ENCODE peak calls at places on chromosome 4, in ten cellular contexts. One of them, this sample, is unnamed.

GRCh38 chr4:86706923-86707597 is 112.9 kb downstream of the PTPN13 start:
- DNase-seq in H54: no peak
- DNase-seq in AG08396: peak; percentile 11
- DNase-seq in stimulated activated CD4-positive, alpha-beta T cell treated with anti-CD3 and anti-CD28 coated beads, Interleukin-15, amount 100 ng/mL, for 1 hour: no peak
- DNase-seq in cardiac fibroblast: peak; percentile 4
- DNase-seq in omental fat pad: no peak
- DNase-seq in MCF 10A: peak; percentile 13
- DNase-seq in activated naive CD4-positive, alpha-beta T cell: no peak
- DNase-seq in GM18507: no peak
- DNase-seq in cerebellum: no peak
- DNase-seq in this sample: peak; percentile 45

GRCh38 chr4:82739292-82740190 is 59.1 kb downstream of the SCD5 start:
- DNase-seq in GM18507: peak; percentile 81
- DNase-seq in MCF 10A: peak; percentile 68
- DNase-seq in cerebellum: no peak
- DNase-seq in H54: peak; percentile 44
- DNase-seq in omental fat pad: peak; percentile 47
- DNase-seq in AG08396: peak; percentile 78
- DNase-seq in stimulated activated CD4-positive, alpha-beta T cell treated with anti-CD3 and anti-CD28 coated beads, Interleukin-15, amount 100 ng/mL, for 1 hour: no peak
- DNase-seq in cardiac fibroblast: peak; percentile 70
- DNase-seq in activated naive CD4-positive, alpha-beta T cell: peak; percentile 9
- DNase-seq in this sample: peak; percentile 38

GRCh38 chr4:80197132-80197573 is at the start of gene PRDM8:
- DNase-seq in H54: no peak
- DNase-seq in cerebellum: no peak
- DNase-seq in activated naive CD4-positive, alpha-beta T cell: no peak
- DNase-seq in GM18507: no peak
- DNase-seq in MCF 10A: no peak
- DNase-seq in AG08396: no peak
- DNase-seq in stimulated activated CD4-positive, alpha-beta T cell treated with anti-CD3 and anti-CD28 coated beads, Interleukin-15, amount 100 ng/mL, for 1 hour: no peak
- DNase-seq in omental fat pad: no peak
- DNase-seq in cardiac fibroblast: no peak
- DNase-seq in this sample: no peak

GRCh38 chr4:81466841-81467671 is 4.7 kb downstream of the RASGEF1B start:
- DNase-seq in MCF 10A: peak; percentile 82
- DNase-seq in cerebellum: peak; percentile 57
- DNase-seq in H54: no peak
- DNase-seq in GM18507: no peak
- DNase-seq in AG08396: peak; percentile 48
- DNase-seq in activated naive CD4-positive, alpha-beta T cell: peak; percentile 22
- DNase-seq in stimulated activated CD4-positive, alpha-beta T cell treated with anti-CD3 and anti-CD28 coated beads, Interleukin-15, amount 100 ng/mL, for 1 hour: peak; percentile 21
- DNase-seq in omental fat pad: peak; percentile 73
- DNase-seq in cardiac fibroblast: peak; percentile 81
- DNase-seq in this sample: peak; percentile 87

GRCh38 chr4:10887600-10887999 is 203.0 kb upstream of the CLNK start:
- DNase-seq in stimulated activated CD4-positive, alpha-beta T cell treated with anti-CD3 and anti-CD28 coated beads, Interleukin-15, amount 100 ng/mL, for 1 hour: no peak
- DNase-seq in H54: no peak
- DNase-seq in activated naive CD4-positive, alpha-beta T cell: no peak
- DNase-seq in cardiac fibroblast: no peak
- DNase-seq in omental fat pad: no peak
- DNase-seq in AG08396: no peak
- DNase-seq in MCF 10A: no peak
- DNase-seq in GM18507: no peak
- DNase-seq in cerebellum: no peak
- DNase-seq in this sample: no peak

GRCh38 chr4:77349796-77350195 is 192.8 kb downstream of the CCNG2 start:
- DNase-seq in GM18507: no peak
- DNase-seq in stimulated activated CD4-positive, alpha-beta T cell treated with anti-CD3 and anti-CD28 coated beads, Interleukin-15, amount 100 ng/mL, for 1 hour: no peak
- DNase-seq in omental fat pad: no peak
- DNase-seq in cerebellum: no peak
- DNase-seq in activated naive CD4-positive, alpha-beta T cell: no peak
- DNase-seq in AG08396: no peak
- DNase-seq in H54: no peak
- DNase-seq in MCF 10A: peak; percentile 33
- DNase-seq in cardiac fibroblast: peak; percentile 6
- DNase-seq in this sample: peak; percentile 14

GRCh38 chr4:102663073-102663472 is 97.7 kb downstream of the MANBA start:
- DNase-seq in stimulated activated CD4-positive, alpha-beta T cell treated with anti-CD3 and anti-CD28 coated beads, Interleukin-15, amount 100 ng/mL, for 1 hour: no peak
- DNase-seq in cerebellum: no peak
- DNase-seq in activated naive CD4-positive, alpha-beta T cell: no peak
- DNase-seq in GM18507: no peak
- DNase-seq in H54: no peak
- DNase-seq in cardiac fibroblast: peak; percentile 76
- DNase-seq in omental fat pad: no peak
- DNase-seq in MCF 10A: peak; percentile 42
- DNase-seq in AG08396: no peak
- DNase-seq in this sample: no peak

GRCh38 chr4:121791481-121791880 is 9.6 kb upstream of the EXOSC9 start:
- DNase-seq in AG08396: no peak
- DNase-seq in cardiac fibroblast: peak; percentile 60
- DNase-seq in cerebellum: no peak
- DNase-seq in activated naive CD4-positive, alpha-beta T cell: no peak
- DNase-seq in omental fat pad: no peak
- DNase-seq in stimulated activated CD4-positive, alpha-beta T cell treated with anti-CD3 and anti-CD28 coated beads, Interleukin-15, amount 100 ng/mL, for 1 hour: no peak
- DNase-seq in H54: no peak
- DNase-seq in MCF 10A: no peak
- DNase-seq in GM18507: no peak
- DNase-seq in this sample: no peak

GRCh38 chr4:89754531-89754930 is 82.4 kb downstream of the SNCA start:
- DNase-seq in MCF 10A: no peak
- DNase-seq in cardiac fibroblast: no peak
- DNase-seq in cerebellum: no peak
- DNase-seq in GM18507: no peak
- DNase-seq in stimulated activated CD4-positive, alpha-beta T cell treated with anti-CD3 and anti-CD28 coated beads, Interleukin-15, amount 100 ng/mL, for 1 hour: no peak
- DNase-seq in AG08396: no peak
- DNase-seq in H54: no peak
- DNase-seq in omental fat pad: no peak
- DNase-seq in activated naive CD4-positive, alpha-beta T cell: no peak
- DNase-seq in this sample: no peak

GRCh38 chr4:141497627-141498026 is 138.8 kb upstream of the IL15 start:
- DNase-seq in AG08396: no peak
- DNase-seq in H54: no peak
- DNase-seq in cardiac fibroblast: no peak
- DNase-seq in cerebellum: no peak
- DNase-seq in omental fat pad: no peak
- DNase-seq in activated naive CD4-positive, alpha-beta T cell: no peak
- DNase-seq in MCF 10A: peak; percentile 4
- DNase-seq in GM18507: no peak
- DNase-seq in stimulated activated CD4-positive, alpha-beta T cell treated with anti-CD3 and anti-CD28 coated beads, Interleukin-15, amount 100 ng/mL, for 1 hour: no peak
- DNase-seq in this sample: no peak

GRCh38 chr4:187304131-187304530 is 580.5 kb upstream of the FAT1 start:
- DNase-seq in stimulated activated CD4-positive, alpha-beta T cell treated with anti-CD3 and anti-CD28 coated beads, Interleukin-15, amount 100 ng/mL, for 1 hour: no peak
- DNase-seq in H54: no peak
- DNase-seq in cardiac fibroblast: no peak
- DNase-seq in AG08396: no peak
- DNase-seq in omental fat pad: no peak
- DNase-seq in activated naive CD4-positive, alpha-beta T cell: no peak
- DNase-seq in cerebellum: no peak
- DNase-seq in MCF 10A: no peak
- DNase-seq in GM18507: no peak
- DNase-seq in this sample: no peak

GRCh38 chr4:124427095-124427767 is 285.3 kb downstream of the ANKRD50 start:
- DNase-seq in activated naive CD4-positive, alpha-beta T cell: no peak
- DNase-seq in omental fat pad: no peak
- DNase-seq in cardiac fibroblast: peak; percentile 57
- DNase-seq in GM18507: no peak
- DNase-seq in MCF 10A: peak; percentile 42
- DNase-seq in AG08396: no peak
- DNase-seq in H54: no peak
- DNase-seq in stimulated activated CD4-positive, alpha-beta T cell treated with anti-CD3 and anti-CD28 coated beads, Interleukin-15, amount 100 ng/mL, for 1 hour: no peak
- DNase-seq in cerebellum: no peak
- DNase-seq in this sample: peak; percentile 48

GRCh38 chr4:18934197-18934596 is 912.6 kb upstream of the LCORL start:
- DNase-seq in omental fat pad: no peak
- DNase-seq in cerebellum: no peak
- DNase-seq in AG08396: no peak
- DNase-seq in GM18507: no peak
- DNase-seq in cardiac fibroblast: no peak
- DNase-seq in MCF 10A: peak; percentile 25
- DNase-seq in stimulated activated CD4-positive, alpha-beta T cell treated with anti-CD3 and anti-CD28 coated beads, Interleukin-15, amount 100 ng/mL, for 1 hour: no peak
- DNase-seq in H54: no peak
- DNase-seq in activated naive CD4-positive, alpha-beta T cell: no peak
- DNase-seq in this sample: no peak

GRCh38 chr4:108943371-108943770 is 180.5 kb upstream of the ETNPPL start:
- DNase-seq in H54: no peak
- DNase-seq in AG08396: no peak
- DNase-seq in cerebellum: no peak
- DNase-seq in omental fat pad: no peak
- DNase-seq in GM18507: no peak
- DNase-seq in stimulated activated CD4-positive, alpha-beta T cell treated with anti-CD3 and anti-CD28 coated beads, Interleukin-15, amount 100 ng/mL, for 1 hour: no peak
- DNase-seq in MCF 10A: no peak
- DNase-seq in activated naive CD4-positive, alpha-beta T cell: no peak
- DNase-seq in cardiac fibroblast: no peak
- DNase-seq in this sample: no peak

GRCh38 chr4:98506462-98507132 is 151.8 kb downstream of the TSPAN5 start:
- DNase-seq in cardiac fibroblast: no peak
- DNase-seq in MCF 10A: peak; percentile 38
- DNase-seq in cerebellum: no peak
- DNase-seq in AG08396: no peak
- DNase-seq in activated naive CD4-positive, alpha-beta T cell: no peak
- DNase-seq in H54: no peak
- DNase-seq in omental fat pad: no peak
- DNase-seq in stimulated activated CD4-positive, alpha-beta T cell treated with anti-CD3 and anti-CD28 coated beads, Interleukin-15, amount 100 ng/mL, for 1 hour: no peak
- DNase-seq in GM18507: no peak
- DNase-seq in this sample: peak; percentile 10

GRCh38 chr4:174274436-174274835 is 9.0 kb downstream of the FBXO8 start:
- DNase-seq in MCF 10A: no peak
- DNase-seq in AG08396: no peak
- DNase-seq in cerebellum: no peak
- DNase-seq in omental fat pad: no peak
- DNase-seq in stimulated activated CD4-positive, alpha-beta T cell treated with anti-CD3 and anti-CD28 coated beads, Interleukin-15, amount 100 ng/mL, for 1 hour: no peak
- DNase-seq in GM18507: no peak
- DNase-seq in cardiac fibroblast: no peak
- DNase-seq in H54: no peak
- DNase-seq in activated naive CD4-positive, alpha-beta T cell: no peak
- DNase-seq in this sample: no peak

GRCh38 chr4:78693777-78694456 is 82.2 kb upstream of the BMP2K start:
- DNase-seq in GM18507: no peak
- DNase-seq in cerebellum: no peak
- DNase-seq in activated naive CD4-positive, alpha-beta T cell: no peak
- DNase-seq in cardiac fibroblast: peak; percentile 55
- DNase-seq in MCF 10A: peak; percentile 33
- DNase-seq in omental fat pad: no peak
- DNase-seq in stimulated activated CD4-positive, alpha-beta T cell treated with anti-CD3 and anti-CD28 coated beads, Interleukin-15, amount 100 ng/mL, for 1 hour: no peak
- DNase-seq in H54: no peak
- DNase-seq in AG08396: no peak
- DNase-seq in this sample: no peak

GRCh38 chr4:70196855-70197254 is 1.3 kb downstream of the ODAM start:
- DNase-seq in H54: no peak
- DNase-seq in stimulated activated CD4-positive, alpha-beta T cell treated with anti-CD3 and anti-CD28 coated beads, Interleukin-15, amount 100 ng/mL, for 1 hour: no peak
- DNase-seq in GM18507: no peak
- DNase-seq in AG08396: no peak
- DNase-seq in activated naive CD4-positive, alpha-beta T cell: no peak
- DNase-seq in cerebellum: no peak
- DNase-seq in MCF 10A: peak; percentile 12
- DNase-seq in cardiac fibroblast: no peak
- DNase-seq in omental fat pad: no peak
- DNase-seq in this sample: peak; percentile 7

GRCh38 chr4:121256346-121256745 is 92.2 kb upstream of the TNIP3 start:
- DNase-seq in AG08396: peak; percentile 67
- DNase-seq in activated naive CD4-positive, alpha-beta T cell: peak; percentile 2
- DNase-seq in cerebellum: no peak
- DNase-seq in GM18507: peak; percentile 49
- DNase-seq in MCF 10A: peak; percentile 94
- DNase-seq in stimulated activated CD4-positive, alpha-beta T cell treated with anti-CD3 and anti-CD28 coated beads, Interleukin-15, amount 100 ng/mL, for 1 hour: no peak
- DNase-seq in H54: peak; percentile 35
- DNase-seq in cardiac fibroblast: peak; percentile 95
- DNase-seq in omental fat pad: no peak
- DNase-seq in this sample: peak; percentile 45

GRCh38 chr4:15354790-15355418 is 72.9 kb upstream of the C1QTNF7 start:
- DNase-seq in H54: no peak
- DNase-seq in omental fat pad: no peak
- DNase-seq in cerebellum: no peak
- DNase-seq in MCF 10A: no peak
- DNase-seq in cardiac fibroblast: no peak
- DNase-seq in AG08396: no peak
- DNase-seq in GM18507: no peak
- DNase-seq in activated naive CD4-positive, alpha-beta T cell: no peak
- DNase-seq in stimulated activated CD4-positive, alpha-beta T cell treated with anti-CD3 and anti-CD28 coated beads, Interleukin-15, amount 100 ng/mL, for 1 hour: no peak
- DNase-seq in this sample: no peak

GRCh38 chr4:83334425-83335241 is at the start of gene HPSE:
- DNase-seq in cerebellum: no peak
- DNase-seq in stimulated activated CD4-positive, alpha-beta T cell treated with anti-CD3 and anti-CD28 coated beads, Interleukin-15, amount 100 ng/mL, for 1 hour: peak; percentile 46
- DNase-seq in H54: peak; percentile 51
- DNase-seq in MCF 10A: peak; percentile 92
- DNase-seq in activated naive CD4-positive, alpha-beta T cell: peak; percentile 21
- DNase-seq in GM18507: peak; percentile 52
- DNase-seq in cardiac fibroblast: peak; percentile 54
- DNase-seq in omental fat pad: peak; percentile 74
- DNase-seq in AG08396: peak; percentile 52
- DNase-seq in this sample: peak; percentile 97

GRCh38 chr4:163701915-163702314 is 207.4 kb downstream of the TMA16 start:
- DNase-seq in H54: no peak
- DNase-seq in GM18507: peak; percentile 2
- DNase-seq in cardiac fibroblast: peak; percentile 43
- DNase-seq in MCF 10A: no peak
- DNase-seq in omental fat pad: no peak
- DNase-seq in stimulated activated CD4-positive, alpha-beta T cell treated with anti-CD3 and anti-CD28 coated beads, Interleukin-15, amount 100 ng/mL, for 1 hour: no peak
- DNase-seq in cerebellum: no peak
- DNase-seq in AG08396: peak; percentile 7
- DNase-seq in activated naive CD4-positive, alpha-beta T cell: no peak
- DNase-seq in this sample: no peak

GRCh38 chr4:8506373-8507250 is 66.0 kb downstream of the TRMT44 start:
- DNase-seq in cerebellum: no peak
- DNase-seq in H54: no peak
- DNase-seq in MCF 10A: no peak
- DNase-seq in stimulated activated CD4-positive, alpha-beta T cell treated with anti-CD3 and anti-CD28 coated beads, Interleukin-15, amount 100 ng/mL, for 1 hour: no peak
- DNase-seq in activated naive CD4-positive, alpha-beta T cell: no peak
- DNase-seq in GM18507: no peak
- DNase-seq in omental fat pad: peak; percentile 43
- DNase-seq in cardiac fibroblast: no peak
- DNase-seq in AG08396: peak; percentile 55
- DNase-seq in this sample: no peak

GRCh38 chr4:10237131-10237530 is 120.5 kb upstream of the WDR1 start:
- DNase-seq in stimulated activated CD4-positive, alpha-beta T cell treated with anti-CD3 and anti-CD28 coated beads, Interleukin-15, amount 100 ng/mL, for 1 hour: no peak
- DNase-seq in cerebellum: no peak
- DNase-seq in GM18507: no peak
- DNase-seq in MCF 10A: no peak
- DNase-seq in AG08396: peak; percentile 0
- DNase-seq in omental fat pad: no peak
- DNase-seq in cardiac fibroblast: no peak
- DNase-seq in activated naive CD4-positive, alpha-beta T cell: no peak
- DNase-seq in H54: no peak
- DNase-seq in this sample: no peak

GRCh38 chr4:119597377-119597776 is 31.2 kb downstream of the PDE5A start:
- DNase-seq in H54: no peak
- DNase-seq in activated naive CD4-positive, alpha-beta T cell: no peak
- DNase-seq in cardiac fibroblast: no peak
- DNase-seq in GM18507: no peak
- DNase-seq in cerebellum: no peak
- DNase-seq in AG08396: no peak
- DNase-seq in omental fat pad: no peak
- DNase-seq in stimulated activated CD4-positive, alpha-beta T cell treated with anti-CD3 and anti-CD28 coated beads, Interleukin-15, amount 100 ng/mL, for 1 hour: no peak
- DNase-seq in MCF 10A: no peak
- DNase-seq in this sample: no peak

GRCh38 chr4:5955201-5955821 is 62.4 kb upstream of the CRMP1 start:
- DNase-seq in omental fat pad: no peak
- DNase-seq in GM18507: no peak
- DNase-seq in cardiac fibroblast: no peak
- DNase-seq in cerebellum: no peak
- DNase-seq in MCF 10A: no peak
- DNase-seq in AG08396: no peak
- DNase-seq in stimulated activated CD4-positive, alpha-beta T cell treated with anti-CD3 and anti-CD28 coated beads, Interleukin-15, amount 100 ng/mL, for 1 hour: no peak
- DNase-seq in H54: no peak
- DNase-seq in activated naive CD4-positive, alpha-beta T cell: no peak
- DNase-seq in this sample: no peak

GRCh38 chr4:16289872-16290554 is 63.7 kb upstream of the TAPT1 start:
- DNase-seq in activated naive CD4-positive, alpha-beta T cell: no peak
- DNase-seq in GM18507: no peak
- DNase-seq in H54: peak; percentile 7
- DNase-seq in AG08396: peak; percentile 29
- DNase-seq in omental fat pad: no peak
- DNase-seq in MCF 10A: peak; percentile 54
- DNase-seq in stimulated activated CD4-positive, alpha-beta T cell treated with anti-CD3 and anti-CD28 coated beads, Interleukin-15, amount 100 ng/mL, for 1 hour: no peak
- DNase-seq in cerebellum: peak; percentile 10
- DNase-seq in cardiac fibroblast: peak; percentile 65
- DNase-seq in this sample: peak; percentile 33

GRCh38 chr4:56910172-56910967 is 2.7 kb downstream of the REST start:
- DNase-seq in cerebellum: no peak
- DNase-seq in cardiac fibroblast: no peak
- DNase-seq in AG08396: no peak
- DNase-seq in activated naive CD4-positive, alpha-beta T cell: no peak
- DNase-seq in GM18507: no peak
- DNase-seq in MCF 10A: no peak
- DNase-seq in H54: no peak
- DNase-seq in omental fat pad: no peak
- DNase-seq in stimulated activated CD4-positive, alpha-beta T cell treated with anti-CD3 and anti-CD28 coated beads, Interleukin-15, amount 100 ng/mL, for 1 hour: no peak
- DNase-seq in this sample: no peak